ENCODE peak calls at places on chromosomes 1 and 21, in four cellular contexts. One of them, this sample, is unnamed.
A peak's percentile ranks its signal among the peaks of the same experiment; 100 is the strongest.

GRCh38 chr1:51312718-51313117 is 17.6 kb downstream of the TTC39A start:
- DNase-seq in K562: no peak
- DNase-seq in SK-N-SH: no peak
- DNase-seq in GM12892: no peak
- DNase-seq in this sample: no peak

GRCh38 chr1:16248603-16249534 is 11.9 kb upstream of the CPLANE2 start:
- DNase-seq in K562: peak; percentile 90
- DNase-seq in SK-N-SH: peak; percentile 80
- DNase-seq in GM12892: peak; percentile 52
- DNase-seq in this sample: peak; percentile 56

GRCh38 chr1:56798053-56798471 is 21.1 kb downstream of the FYB2 start:
- DNase-seq in K562: no peak
- DNase-seq in GM12892: no peak
- DNase-seq in SK-N-SH: no peak
- DNase-seq in this sample: no peak

GRCh38 chr1:235838021-235838420 is 28.7 kb downstream of the LYST start:
- DNase-seq in SK-N-SH: no peak
- DNase-seq in K562: no peak
- DNase-seq in GM12892: no peak
- DNase-seq in this sample: no peak

GRCh38 chr1:233443040-233443439 is 115.5 kb downstream of the MAP3K21 start:
- DNase-seq in GM12892: no peak
- DNase-seq in K562: no peak
- DNase-seq in SK-N-SH: no peak
- DNase-seq in this sample: no peak

GRCh38 chr1:70353038-70353437 is 1.5 kb downstream of the ANKRD13C start:
- DNase-seq in GM12892: no peak
- DNase-seq in K562: no peak
- DNase-seq in SK-N-SH: no peak
- DNase-seq in this sample: no peak

GRCh38 chr1:111030590-111030989 is 66.9 kb upstream of the LRIF1 start:
- DNase-seq in GM12892: no peak
- DNase-seq in K562: peak; percentile 83
- DNase-seq in SK-N-SH: peak; percentile 24
- DNase-seq in this sample: no peak

GRCh38 chr1:23727362-23727811 is 15.9 kb upstream of the ELOA start:
- DNase-seq in SK-N-SH: no peak
- DNase-seq in K562: no peak
- DNase-seq in GM12892: no peak
- DNase-seq in this sample: no peak

GRCh38 chr1:40921981-40922677 is 57.4 kb upstream of the CTPS1 start:
- DNase-seq in K562: no peak
- DNase-seq in GM12892: no peak
- DNase-seq in SK-N-SH: no peak
- DNase-seq in this sample: no peak

GRCh38 chr21:45016031-45016430 is 58.3 kb upstream of the ADARB1 start:
- DNase-seq in GM12892: no peak
- DNase-seq in SK-N-SH: no peak
- DNase-seq in K562: no peak
- DNase-seq in this sample: no peak

GRCh38 chr1:26275580-26276431 is 4.1 kb upstream of the SH3BGRL3 start:
- DNase-seq in GM12892: peak; percentile 62
- DNase-seq in SK-N-SH: peak; percentile 76
- DNase-seq in K562: peak; percentile 95
- DNase-seq in this sample: peak; percentile 69

GRCh38 chr1:156673387-156674121 is 3.7 kb downstream of the NES start:
- DNase-seq in GM12892: no peak
- DNase-seq in SK-N-SH: no peak
- DNase-seq in K562: peak; percentile 55
- DNase-seq in this sample: no peak

GRCh38 chr1:99580451-99580850 is 65.5 kb upstream of the PALMD start:
- DNase-seq in SK-N-SH: no peak
- DNase-seq in K562: no peak
- DNase-seq in GM12892: no peak
- DNase-seq in this sample: no peak

GRCh38 chr1:172469717-172470116 is 25.8 kb upstream of the PIGC start:
- DNase-seq in K562: no peak
- DNase-seq in GM12892: no peak
- DNase-seq in SK-N-SH: no peak
- DNase-seq in this sample: no peak

GRCh38 chr1:24351918-24352637 is 32.9 kb downstream of the GRHL3 start:
- DNase-seq in SK-N-SH: no peak
- DNase-seq in GM12892: no peak
- DNase-seq in K562: peak; percentile 25
- DNase-seq in this sample: no peak

GRCh38 chr1:209587778-209588177 is 4.3 kb downstream of the CAMK1G start:
- DNase-seq in K562: no peak
- DNase-seq in GM12892: no peak
- DNase-seq in SK-N-SH: no peak
- DNase-seq in this sample: no peak

GRCh38 chr1:209584186-209584776 is 767 bp downstream of the CAMK1G start:
- DNase-seq in GM12892: no peak
- DNase-seq in K562: no peak
- DNase-seq in SK-N-SH: no peak
- DNase-seq in this sample: no peak

GRCh38 chr1:209586341-209586740 is 2.8 kb downstream of the CAMK1G start:
- DNase-seq in GM12892: no peak
- DNase-seq in SK-N-SH: no peak
- DNase-seq in K562: no peak
- DNase-seq in this sample: no peak

GRCh38 chr1:209585197-209585596 is 1.7 kb downstream of the CAMK1G start:
- DNase-seq in K562: no peak
- DNase-seq in GM12892: no peak
- DNase-seq in SK-N-SH: no peak
- DNase-seq in this sample: no peak

GRCh38 chr1:209585672-209586071 is 2.2 kb downstream of the CAMK1G start:
- DNase-seq in K562: no peak
- DNase-seq in GM12892: no peak
- DNase-seq in SK-N-SH: peak; percentile 81
- DNase-seq in this sample: no peak
- TF ChIP-seq TAF1 in K562: no peak
- TF ChIP-seq TAF1 in GM12892: no peak
- TF ChIP-seq TAF1 in SK-N-SH: peak; percentile 39
- TF ChIP-seq TAF1 in this sample: no peak

GRCh38 chr1:94246692-94247145 is 9.3 kb upstream of the ARHGAP29 start:
- DNase-seq in SK-N-SH: peak; percentile 28
- DNase-seq in GM12892: no peak
- DNase-seq in K562: no peak
- DNase-seq in this sample: no peak
- TF ChIP-seq POLR2AphosphoS5 in SK-N-SH: no peak
- TF ChIP-seq POLR2AphosphoS5 in GM12892: no peak
- TF ChIP-seq POLR2AphosphoS5 in K562: no peak
- TF ChIP-seq POLR2AphosphoS5 in this sample: no peak

DNA sequence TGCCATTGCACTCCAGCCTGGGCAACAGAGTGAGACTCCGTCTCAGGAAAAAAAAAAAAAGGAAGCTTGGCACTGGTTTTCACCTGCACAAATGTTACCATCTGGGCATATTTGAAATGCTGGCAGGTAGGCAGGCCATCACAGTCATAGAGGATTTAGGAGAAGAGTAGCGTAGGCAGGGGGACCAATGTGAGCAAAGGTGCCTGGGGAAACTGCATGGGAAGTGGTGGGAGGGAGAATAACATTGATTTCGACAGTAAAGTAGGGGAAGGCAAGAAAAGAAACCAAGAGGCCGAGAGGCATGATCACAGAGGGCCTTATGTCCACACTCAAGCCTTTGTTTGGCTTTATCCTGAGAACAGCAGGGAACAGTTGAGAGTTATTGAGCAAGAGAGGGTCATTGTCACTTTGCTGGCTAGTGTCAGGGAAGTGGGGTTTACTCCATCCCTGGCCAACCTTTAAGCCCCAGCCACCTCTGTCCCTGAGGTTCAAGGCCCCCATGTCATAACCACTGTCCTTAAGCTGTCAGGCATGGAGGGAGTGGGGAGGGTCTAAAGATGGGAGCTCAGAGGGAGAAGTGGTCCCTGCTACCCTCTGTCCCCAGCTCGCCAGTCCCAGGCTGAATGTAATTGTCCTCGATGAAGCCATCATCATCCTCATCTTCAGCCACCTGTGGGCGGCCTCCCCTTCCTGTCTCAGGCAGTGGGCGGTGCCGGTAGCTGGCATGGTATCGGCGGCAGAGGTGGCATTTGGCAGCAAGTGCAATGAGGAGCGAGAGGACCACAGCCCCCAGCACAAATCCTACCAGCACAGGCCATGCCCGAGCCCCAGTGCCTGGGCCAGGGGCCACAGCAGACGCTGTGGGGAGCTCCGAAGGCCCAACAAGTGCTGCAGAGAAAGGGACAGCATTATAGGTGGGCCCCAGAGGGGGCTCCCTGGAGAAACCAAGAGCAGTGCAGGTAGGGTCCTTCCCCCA is 2.9 kb downstream of the C1orf210 start:
- DNase-seq in SK-N-SH: no peak
- DNase-seq in GM12892: no peak
- DNase-seq in K562: no peak
- DNase-seq in this sample: no peak
- TF ChIP-seq TAF1 in SK-N-SH: no peak
- TF ChIP-seq TAF1 in GM12892: no peak
- TF ChIP-seq TAF1 in K562: no peak
- TF ChIP-seq TAF1 in this sample: no peak

DNA sequence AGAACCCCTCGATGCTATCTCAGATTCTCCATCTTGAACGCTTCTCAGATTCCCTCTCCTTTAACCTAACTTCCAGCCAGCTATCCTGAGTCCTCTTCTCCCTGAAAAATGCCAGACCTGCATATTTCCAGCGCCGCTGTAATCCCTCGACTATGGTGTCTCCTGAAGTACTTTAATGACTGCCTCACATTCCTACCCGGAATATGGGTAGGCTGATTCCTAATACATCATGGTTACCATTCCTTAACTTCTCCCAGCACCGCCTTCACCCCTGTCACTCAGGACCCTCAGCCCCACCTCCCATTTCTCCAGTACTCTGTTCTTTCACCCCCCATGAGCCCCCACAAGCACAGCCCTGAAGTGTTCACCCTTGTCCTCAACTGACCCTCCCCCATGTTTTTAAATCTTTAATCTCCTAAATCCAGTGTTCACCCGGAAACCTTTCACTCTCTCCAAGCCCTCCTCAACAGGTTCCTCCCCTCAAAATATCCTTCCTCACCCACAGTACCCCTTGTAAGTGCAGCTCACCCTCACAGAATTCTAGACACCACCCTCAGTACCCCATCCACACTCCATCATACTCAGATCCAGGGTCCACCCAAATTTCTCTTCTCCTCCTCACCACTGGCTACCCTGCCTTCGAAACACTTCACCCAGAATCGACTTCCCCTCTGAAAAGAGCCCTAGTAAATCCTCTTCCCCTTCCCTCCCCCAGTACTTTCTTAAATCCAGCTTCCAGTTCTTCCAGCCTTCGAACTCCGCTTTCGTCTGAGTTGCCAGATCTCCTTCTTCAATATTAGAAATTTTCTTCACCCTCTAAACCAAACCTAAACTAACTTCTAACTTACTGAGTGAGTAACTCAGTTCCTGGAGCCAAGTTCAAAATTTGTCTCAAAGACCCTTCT is 929 bp downstream of the CPT2 start:
- DNase-seq in K562: no peak
- DNase-seq in SK-N-SH: peak; percentile 28
- DNase-seq in GM12892: no peak
- DNase-seq in this sample: no peak
- TF ChIP-seq POLR2AphosphoS5 in K562: no peak
- TF ChIP-seq POLR2AphosphoS5 in SK-N-SH: no peak
- TF ChIP-seq POLR2AphosphoS5 in GM12892: no peak
- TF ChIP-seq POLR2AphosphoS5 in this sample: no peak

GRCh38 chr1:2044510-2045319 is 5.5 kb upstream of the PRKCZ start:
- DNase-seq in GM12892: peak; percentile 79
- DNase-seq in SK-N-SH: peak; percentile 97
- DNase-seq in K562: peak; percentile 72
- DNase-seq in this sample: peak; percentile 89
- TF ChIP-seq TAF1 in GM12892: no peak
- TF ChIP-seq TAF1 in SK-N-SH: no peak
- TF ChIP-seq TAF1 in K562: no peak
- TF ChIP-seq TAF1 in this sample: no peak

GRCh38 chr1:229205854-229206253 is 65.1 kb upstream of the RAB4A start:
- DNase-seq in K562: no peak
- DNase-seq in SK-N-SH: no peak
- DNase-seq in GM12892: no peak
- DNase-seq in this sample: no peak

GRCh38 chr1:229209386-229209785 is 61.5 kb upstream of the RAB4A start:
- DNase-seq in K562: no peak
- DNase-seq in SK-N-SH: no peak
- DNase-seq in GM12892: no peak
- DNase-seq in this sample: no peak

GRCh38 chr1:229209816-229210215 is 61.1 kb upstream of the RAB4A start:
- DNase-seq in GM12892: no peak
- DNase-seq in SK-N-SH: no peak
- DNase-seq in K562: no peak
- DNase-seq in this sample: no peak

GRCh38 chr1:229208481-229208880 is 62.4 kb upstream of the RAB4A start:
- DNase-seq in SK-N-SH: no peak
- DNase-seq in GM12892: no peak
- DNase-seq in K562: no peak
- DNase-seq in this sample: no peak

GRCh38 chr1:229207916-229208315 is 63.0 kb upstream of the RAB4A start:
- DNase-seq in SK-N-SH: no peak
- DNase-seq in GM12892: no peak
- DNase-seq in K562: no peak
- DNase-seq in this sample: no peak
- TF ChIP-seq POLR2AphosphoS5 in SK-N-SH: no peak
- TF ChIP-seq POLR2AphosphoS5 in GM12892: no peak
- TF ChIP-seq POLR2AphosphoS5 in K562: no peak
- TF ChIP-seq POLR2AphosphoS5 in this sample: no peak

This sample was measured in GM12891.